ENCODE peak calls at places on chromosomes 11 and 22, in six cellular contexts. U is pulmonary artery endothelial cell; L is A172; O is non-pigmented ciliary epithelial cell; N is activated effector memory CD4-positive, alpha-beta T cell treated with anti-CD3 and anti-CD28 coated beads, Interleukin-2, amount 50 U/mL, for 16 hours; Q is EL. M is an unnamed sample.

GRCh38 chr11:46489668-46490560 is 98.3 kb upstream of the CHRM4 start:
- DNase-seq in L (peak; percentile 77), U (peak; percentile 37), N (peak; percentile 64), O (peak; percentile 13), Q (peak; percentile 55), M (peak; percentile 18)

GRCh38 chr22:42724062-42724461 is 3.4 kb upstream of the A4GALT start:
- DNase-seq in Q (no peak), N (no peak), O (no peak), L (no peak), U (no peak), M (no peak)

GRCh38 chr11:103609117-103610066 is 427.0 kb upstream of the DDI1 start:
- DNase-seq in U (peak; percentile 94), O (peak; percentile 93), L (peak; percentile 95), Q (peak; percentile 96), N (no peak), M (no peak)

GRCh38 chr11:30313580-30313979 is 9.3 kb upstream of the ARL14EP start:
- DNase-seq in O (no peak), N (no peak), Q (no peak), U (no peak), L (no peak), M (no peak)

GRCh38 chr11:62392944-62393628 is 25.7 kb upstream of the SCGB1A1 start:
- DNase-seq in U (no peak), L (peak; percentile 33), O (no peak), N (no peak), Q (no peak), M (no peak)

GRCh38 chr11:22304337-22304961 is 33.7 kb upstream of the SLC17A6 start:
- DNase-seq in L (peak; percentile 13), U (no peak), N (no peak), Q (peak; percentile 4), O (peak; percentile 6), M (no peak)

GRCh38 chr22:32996702-32997101 is 61.5 kb downstream of the SYN3 start:
- DNase-seq in N (no peak), Q (peak; percentile 52), L (peak; percentile 47), U (no peak), O (no peak), M (no peak)

GRCh38 chr11:47946682-47947575 is 33.4 kb upstream of the PTPRJ start:
- DNase-seq in N (peak; percentile 78), O (peak; percentile 76), Q (peak; percentile 96), L (peak; percentile 99), U (peak; percentile 58), M (no peak)

GRCh38 chr22:33674357-33674756 is 245.9 kb downstream of the LARGE1 start:
- DNase-seq in Q (no peak), O (no peak), U (no peak), N (no peak), L (no peak), M (no peak)